ENCODE peak calls at places on chromosomes 6 and 20, in seven cellular contexts. C, P, L, D, O, A and E are unnamed samples.

GRCh38 chr20:22757424-22758189 is 173.2 kb upstream of the FOXA2 start:
- DNase-seq in A (no peak), D (no peak), O (no peak), P (no peak), L (no peak), C (no peak), E (no peak)

GRCh38 chr6:142886431-142887170 is 58.4 kb downstream of the HIVEP2 start:
- DNase-seq in D (no peak), A (no peak), P (no peak), C (peak; percentile 59), L (no peak), O (no peak), E (peak; percentile 35)

GRCh38 chr6:46638650-46639049 is 14.0 kb downstream of the CYP39A1 start:
- DNase-seq in A (no peak), L (no peak), P (no peak), D (no peak), O (no peak), C (no peak), E (no peak)

GRCh38 chr6:131510094-131510493 is 62.9 kb upstream of the ARG1 start:
- DNase-seq in A (no peak), O (no peak), P (no peak), L (no peak), D (no peak), C (no peak), E (no peak)

GRCh38 chr20:431012-431904 is 23.2 kb downstream of the RBCK1 start:
- DNase-seq in C (peak; percentile 72), A (no peak), P (peak; percentile 35), D (peak; percentile 50), L (peak; percentile 66), O (peak; percentile 82), E (peak; percentile 19)

GRCh38 chr6:129475477-129476247 is 234.3 kb downstream of the ARHGAP18 start:
- DNase-seq in C (no peak), L (no peak), D (no peak), O (no peak), P (no peak), A (no peak), E (no peak)

GRCh38 chr6:166456360-166457156 is 73.8 kb upstream of the MPC1 start:
- DNase-seq in O (no peak), A (no peak), L (no peak), C (peak; percentile 54), D (no peak), P (peak; percentile 18), E (no peak)

GRCh38 chr6:3804981-3805380 is 44.2 kb upstream of the FAM50B start:
- DNase-seq in C (no peak), A (no peak), O (no peak), P (no peak), D (no peak), L (no peak), E (no peak)

GRCh38 chr6:159130846-159131245 is 38.4 kb upstream of the FNDC1 start:
- DNase-seq in C (no peak), A (no peak), O (no peak), L (no peak), D (no peak), P (no peak), E (no peak)

GRCh38 chr6:140907235-140907634 is 1225.5 kb upstream of the GJE1 start:
- DNase-seq in D (no peak), L (no peak), C (no peak), P (no peak), A (no peak), O (peak; percentile 33), E (no peak)

GRCh38 chr20:22312744-22313346 is 271.5 kb downstream of the FOXA2 start:
- DNase-seq in P (no peak), L (no peak), A (no peak), D (no peak), O (no peak), C (peak; percentile 64), E (peak; percentile 35)

GRCh38 chr6:28349892-28350737 is at the start of gene ZKSCAN3:
- DNase-seq in D (peak; percentile 85), L (peak; percentile 81), A (peak; percentile 93), C (peak; percentile 79), P (peak; percentile 82), O (peak; percentile 94), E (peak; percentile 73)

GRCh38 chr20:48630342-48631075 is 197.3 kb downstream of the PREX1 start:
- DNase-seq in L (no peak), O (no peak), D (no peak), P (no peak), A (no peak), C (no peak), E (no peak)

GRCh38 chr6:81748946-81749345 is 3.5 kb downstream of the TENT5A start:
- DNase-seq in L (no peak), C (no peak), P (no peak), D (no peak), A (no peak), O (no peak), E (no peak)

GRCh38 chr20:33832113-33832853 is 21.1 kb downstream of the CHMP4B start:
- DNase-seq in D (no peak), P (no peak), A (no peak), L (no peak), O (peak; percentile 50), C (peak; percentile 67), E (no peak)

GRCh38 chr20:44326391-44327159 is 10.3 kb upstream of the R3HDML start:
- DNase-seq in D (no peak), P (no peak), L (no peak), C (no peak), O (no peak), A (no peak), E (no peak)

GRCh38 chr20:8154636-8155035 is 22.6 kb downstream of the PLCB1 start:
- DNase-seq in O (no peak), L (no peak), P (no peak), A (no peak), D (no peak), C (peak; percentile 40), E (no peak)

GRCh38 chr20:8155848-8156602 is 24.0 kb downstream of the PLCB1 start:
- DNase-seq in P (no peak), C (no peak), A (no peak), L (no peak), D (no peak), O (no peak), E (no peak)

GRCh38 chr20:8153281-8153908 is 21.3 kb downstream of the PLCB1 start:
- DNase-seq in C (peak; percentile 71), D (no peak), A (no peak), O (no peak), L (no peak), P (no peak), E (no peak)

GRCh38 chr20:8155229-8155628 is 23.2 kb downstream of the PLCB1 start:
- DNase-seq in A (no peak), P (no peak), L (no peak), O (no peak), D (no peak), C (no peak), E (no peak)

GRCh38 chr20:8156603-8157079 is 24.6 kb downstream of the PLCB1 start:
- DNase-seq in A (no peak), O (no peak), C (no peak), P (no peak), L (no peak), D (no peak), E (peak; percentile 58)
- H3K27ac ChIP-seq in A (peak overlapping the region; percentile 56), O (no peak overlapping the region), C (no peak overlapping the region), P (peak overlapping the region; percentile 15), L (peak overlapping the region; percentile 66), D (peak overlapping the region; percentile 64), E (no peak overlapping the region)

GRCh38 chr6:7156666-7157278 is 49.0 kb downstream of the RREB1 start:
- DNase-seq in A (no peak), L (no peak), P (no peak), O (no peak), D (no peak), C (peak; percentile 67), E (peak; percentile 86)

GRCh38 chr6:7161253-7161623 is 53.5 kb downstream of the RREB1 start:
- DNase-seq in C (no peak), D (no peak), O (no peak), L (no peak), A (no peak), P (no peak), E (no peak)

GRCh38 chr6:7159790-7160525 is 52.2 kb downstream of the RREB1 start:
- DNase-seq in D (no peak), C (no peak), L (no peak), A (no peak), P (no peak), O (no peak), E (no peak)

GRCh38 chr6:7155871-7156579 is 48.3 kb downstream of the RREB1 start:
- DNase-seq in O (no peak), P (no peak), C (no peak), D (no peak), A (no peak), L (no peak), E (no peak)

DNA sequence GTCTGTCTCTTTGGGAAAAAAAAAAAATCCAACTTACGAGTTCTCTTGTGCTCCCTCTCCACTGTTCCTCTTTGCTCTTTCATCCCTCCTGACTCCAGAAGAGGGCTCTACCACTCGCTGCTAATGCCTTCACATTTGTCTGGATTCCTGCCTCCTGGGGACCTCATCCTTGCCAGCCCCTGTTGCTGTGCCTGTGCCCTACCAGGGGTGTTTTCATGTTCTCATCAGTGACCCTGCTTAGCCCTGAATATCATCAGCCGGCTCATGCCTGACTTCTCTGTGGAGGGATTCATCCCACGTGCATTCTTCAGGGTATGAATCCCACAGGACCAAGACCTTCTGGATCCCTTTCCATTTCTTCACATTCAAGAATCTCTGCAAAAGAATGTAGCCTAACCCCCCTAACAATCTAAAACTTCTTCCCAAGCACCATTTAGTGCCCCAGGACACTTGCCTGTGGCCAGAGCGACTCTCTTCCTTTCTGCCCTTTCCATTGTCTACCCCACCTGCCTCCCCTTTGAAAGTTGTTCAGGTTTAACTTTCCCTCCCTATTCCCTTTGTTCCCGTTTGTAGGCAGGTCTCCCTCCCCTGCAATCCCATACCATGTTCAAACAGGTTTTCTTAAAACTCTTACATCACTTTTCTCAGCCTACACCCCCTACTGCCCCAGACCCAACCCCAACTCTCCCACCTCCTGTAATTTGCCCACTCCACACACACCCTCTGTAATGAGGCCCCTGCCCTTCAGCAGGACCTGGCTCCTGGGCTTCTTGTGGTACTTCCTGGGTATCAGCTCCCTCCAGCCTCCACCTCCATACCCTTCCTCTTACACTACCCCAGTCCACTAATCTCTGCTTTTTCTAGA is 50.2 kb downstream of the RREB1 start:
- DNase-seq in A (no peak), O (no peak), C (no peak), P (no peak), D (no peak), L (no peak), E (no peak)
- H3K4me1 ChIP-seq in A (peaks cover 73% of the 10 kb centered on the region), O (peaks cover 23% of the 10 kb centered on the region), C (peaks cover 38% of the 10 kb centered on the region), P (no peaks in the 10 kb centered on the region), D (peaks cover 94% of the 10 kb centered on the region), L (peaks cover 3% of the 10 kb centered on the region), E (peaks cover 41% of the 10 kb centered on the region)

DNA sequence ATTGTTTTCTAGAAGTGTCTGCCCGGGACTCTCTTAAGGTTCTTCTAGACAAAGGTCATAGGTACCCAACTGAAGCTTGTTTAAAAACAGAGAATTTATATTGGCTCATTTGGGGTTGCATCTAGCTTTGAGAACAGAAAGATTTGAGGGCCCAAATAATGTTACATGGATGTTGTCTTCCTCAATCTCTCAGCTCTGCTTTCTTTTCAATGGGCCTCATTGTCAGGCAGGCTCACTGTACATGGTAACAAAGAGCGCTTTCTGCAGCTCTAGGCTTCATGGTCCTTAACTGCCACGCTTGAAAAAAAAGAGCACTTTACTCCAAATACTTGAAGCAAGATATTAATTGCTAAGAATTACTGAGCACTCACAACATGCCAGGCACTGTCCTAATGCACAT is 22.2 kb downstream of the NHLRC1 start:
- DNase-seq in D (no peak), A (no peak), P (no peak), C (no peak), O (no peak), L (no peak), E (no peak)
- H3K27ac ChIP-seq in D (no peak overlapping the region), A (no peak overlapping the region), P (no peak overlapping the region), C (no peak overlapping the region), O (no peak overlapping the region), L (no peak overlapping the region), E (no peak overlapping the region)

GRCh38 chr20:20009784-20010253 is 7.3 kb upstream of the NAA20 start:
- DNase-seq in L (no peak), P (no peak), D (no peak), C (no peak), A (no peak), O (no peak), E (no peak)
- H3K4me1 ChIP-seq in L (no peaks in the 10 kb centered on the region), P (peaks cover 6% of the 10 kb centered on the region), D (peaks cover 29% of the 10 kb centered on the region), C (no peaks in the 10 kb centered on the region), A (peaks cover 21% of the 10 kb centered on the region), O (no peaks in the 10 kb centered on the region), E (peaks cover 14% of the 10 kb centered on the region)